ENCODE peak calls at places on chromosomes 4 and X, in eight cellular contexts. One of them, this sample, is unnamed. For H3K4me1, the result is how much of the 10 kb centered on the place peaks cover.

GRCh38 chr4:159341486-159341885 is 238.6 kb downstream of the RAPGEF2 start:
- DNase-seq in PC-3: no peak
- DNase-seq in A549: no peak
- DNase-seq in pancreas: no peak
- DNase-seq in aorta: no peak
- DNase-seq in stomach: no peak
- DNase-seq in breast epithelium: no peak
- DNase-seq in right lobe of liver: no peak
- DNase-seq in this sample: no peak

GRCh38 chrX:1492421-1493012 is 39.8 kb upstream of the ASMTL start:
- DNase-seq in A549: no peak
- DNase-seq in right lobe of liver: peak
- DNase-seq in breast epithelium: no peak
- DNase-seq in pancreas: no peak
- DNase-seq in PC-3: no peak
- DNase-seq in aorta: peak
- DNase-seq in stomach: no peak
- DNase-seq in this sample: peak

GRCh38 chr4:169102011-169102410 is 92.0 kb upstream of the CBR4 start:
- DNase-seq in stomach: no peak
- DNase-seq in pancreas: no peak
- DNase-seq in right lobe of liver: no peak
- DNase-seq in A549: no peak
- DNase-seq in aorta: no peak
- DNase-seq in breast epithelium: no peak
- DNase-seq in PC-3: no peak
- DNase-seq in this sample: no peak

GRCh38 chrX:17527135-17527701 is 152.2 kb downstream of the NHS start:
- DNase-seq in stomach: peak
- DNase-seq in right lobe of liver: no peak
- DNase-seq in A549: no peak
- DNase-seq in PC-3: peak
- DNase-seq in pancreas: peak
- DNase-seq in aorta: no peak
- DNase-seq in breast epithelium: no peak
- DNase-seq in this sample: no peak

GRCh38 chr4:116180056-116180690 is 905.2 kb downstream of the TRAM1L1 start:
- DNase-seq in stomach: no peak
- DNase-seq in breast epithelium: no peak
- DNase-seq in aorta: no peak
- DNase-seq in PC-3: peak
- DNase-seq in A549: peak
- DNase-seq in pancreas: no peak
- DNase-seq in right lobe of liver: no peak
- DNase-seq in this sample: no peak

GRCh38 chrX:64792598-64793337 is 183.5 kb downstream of the ZC4H2 start:
- DNase-seq in PC-3: no peak
- DNase-seq in aorta: no peak
- DNase-seq in breast epithelium: no peak
- DNase-seq in stomach: no peak
- DNase-seq in pancreas: no peak
- DNase-seq in right lobe of liver: no peak
- DNase-seq in A549: no peak
- DNase-seq in this sample: no peak

GRCh38 chrX:154317391-154318000 is 21.9 kb downstream of the TKTL1 start:
- DNase-seq in pancreas: no peak
- DNase-seq in breast epithelium: no peak
- DNase-seq in aorta: no peak
- DNase-seq in PC-3: peak
- DNase-seq in A549: peak
- DNase-seq in stomach: no peak
- DNase-seq in right lobe of liver: peak
- DNase-seq in this sample: no peak

GRCh38 chrX:74383611-74384010 is 37.7 kb upstream of the SLC16A2 start:
- DNase-seq in aorta: no peak
- DNase-seq in A549: peak
- DNase-seq in pancreas: no peak
- DNase-seq in stomach: peak
- DNase-seq in PC-3: peak
- DNase-seq in right lobe of liver: no peak
- DNase-seq in breast epithelium: no peak
- DNase-seq in this sample: no peak

GRCh38 chr4:108531461-108531860 is 88.9 kb upstream of the RPL34 start:
- DNase-seq in PC-3: no peak
- DNase-seq in aorta: no peak
- DNase-seq in breast epithelium: no peak
- DNase-seq in right lobe of liver: no peak
- DNase-seq in pancreas: no peak
- DNase-seq in stomach: no peak
- DNase-seq in A549: no peak
- DNase-seq in this sample: no peak

GRCh38 chr4:5165419-5166369 is 114.4 kb downstream of the STK32B start:
- DNase-seq in stomach: no peak
- DNase-seq in A549: no peak
- DNase-seq in pancreas: no peak
- DNase-seq in aorta: peak
- DNase-seq in breast epithelium: no peak
- DNase-seq in right lobe of liver: no peak
- DNase-seq in PC-3: peak
- DNase-seq in this sample: no peak

GRCh38 chr4:91198951-91199350 is 1071.8 kb downstream of the CCSER1 start:
- DNase-seq in right lobe of liver: no peak
- DNase-seq in A549: peak
- DNase-seq in breast epithelium: no peak
- DNase-seq in aorta: no peak
- DNase-seq in PC-3: no peak
- DNase-seq in stomach: no peak
- DNase-seq in pancreas: no peak
- DNase-seq in this sample: no peak

GRCh38 chrX:71214152-71214551 is 8.9 kb upstream of the GJB1 start:
- DNase-seq in pancreas: no peak
- DNase-seq in right lobe of liver: no peak
- DNase-seq in aorta: no peak
- DNase-seq in stomach: no peak
- DNase-seq in A549: no peak
- DNase-seq in breast epithelium: no peak
- DNase-seq in PC-3: no peak
- DNase-seq in this sample: no peak

GRCh38 chr4:177222776-177223175 is 86.9 kb upstream of the NEIL3 start:
- DNase-seq in stomach: no peak
- DNase-seq in aorta: no peak
- DNase-seq in PC-3: no peak
- DNase-seq in right lobe of liver: no peak
- DNase-seq in pancreas: no peak
- DNase-seq in A549: no peak
- DNase-seq in breast epithelium: no peak
- DNase-seq in this sample: no peak

GRCh38 chr4:74400395-74400794 is 35.5 kb downstream of the EREG start:
- DNase-seq in right lobe of liver: no peak
- DNase-seq in A549: no peak
- DNase-seq in aorta: no peak
- DNase-seq in PC-3: no peak
- DNase-seq in pancreas: no peak
- DNase-seq in stomach: no peak
- DNase-seq in breast epithelium: no peak
- DNase-seq in this sample: no peak

GRCh38 chr4:74402692-74403460 is 37.9 kb downstream of the EREG start:
- DNase-seq in PC-3: no peak
- DNase-seq in stomach: no peak
- DNase-seq in aorta: no peak
- DNase-seq in right lobe of liver: no peak
- DNase-seq in pancreas: no peak
- DNase-seq in breast epithelium: no peak
- DNase-seq in A549: no peak
- DNase-seq in this sample: no peak

GRCh38 chr4:74395633-74396032 is 30.7 kb downstream of the EREG start:
- DNase-seq in A549: no peak
- DNase-seq in aorta: no peak
- DNase-seq in stomach: no peak
- DNase-seq in breast epithelium: no peak
- DNase-seq in PC-3: no peak
- DNase-seq in right lobe of liver: no peak
- DNase-seq in pancreas: no peak
- DNase-seq in this sample: no peak

GRCh38 chr4:74394476-74395136 is 29.7 kb downstream of the EREG start:
- DNase-seq in aorta: no peak
- DNase-seq in A549: no peak
- DNase-seq in breast epithelium: no peak
- DNase-seq in PC-3: peak
- DNase-seq in stomach: no peak
- DNase-seq in right lobe of liver: no peak
- DNase-seq in pancreas: no peak
- DNase-seq in this sample: no peak

DNA sequence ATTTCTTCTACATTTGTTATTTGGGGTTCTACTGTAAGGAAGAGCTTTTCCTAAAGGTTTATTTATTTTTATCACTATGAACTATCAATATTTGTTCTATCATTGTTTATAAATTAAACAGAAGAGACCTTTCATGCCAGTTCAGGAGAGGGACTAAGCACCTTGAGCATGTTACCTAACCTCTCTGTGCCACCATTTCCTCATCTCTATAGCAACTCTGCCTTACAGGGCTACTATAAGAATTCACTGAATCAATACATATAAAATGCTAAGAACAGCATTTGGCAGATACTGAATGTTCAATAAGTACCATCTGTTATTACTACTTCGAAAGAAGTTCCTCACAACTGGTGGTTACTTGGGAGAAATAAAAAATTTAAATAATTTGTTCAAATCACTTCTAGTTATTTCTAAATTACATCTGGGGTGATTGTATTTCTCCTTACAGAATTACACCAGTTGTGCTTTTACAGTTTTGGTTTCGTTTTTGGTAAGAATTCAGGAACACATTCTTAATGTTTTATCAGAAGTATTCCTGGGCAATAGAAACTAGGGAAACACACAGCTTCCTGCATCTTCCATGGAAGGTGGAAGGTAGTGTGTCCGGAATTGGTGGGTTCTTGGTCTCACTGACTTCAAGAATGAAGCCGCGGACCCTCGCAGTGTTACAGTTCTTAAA is 32.9 kb downstream of the EREG start:
- DNase-seq in breast epithelium: no peak
- DNase-seq in aorta: no peak
- DNase-seq in pancreas: no peak
- DNase-seq in A549: no peak
- DNase-seq in PC-3: peak
- DNase-seq in right lobe of liver: no peak
- DNase-seq in stomach: no peak
- DNase-seq in this sample: no peak
- H3K27ac ChIP-seq in breast epithelium: peak
- H3K27ac ChIP-seq in aorta: no peak
- H3K27ac ChIP-seq in pancreas: no peak
- H3K27ac ChIP-seq in A549: no peak
- H3K27ac ChIP-seq in PC-3: peak
- H3K27ac ChIP-seq in right lobe of liver: no peak
- H3K27ac ChIP-seq in stomach: no peak
- H3K27ac ChIP-seq in this sample: peak

GRCh38 chr4:15374697-15375096 is 53.1 kb upstream of the C1QTNF7 start:
- DNase-seq in stomach: no peak
- DNase-seq in PC-3: no peak
- DNase-seq in aorta: no peak
- DNase-seq in breast epithelium: no peak
- DNase-seq in A549: no peak
- DNase-seq in pancreas: no peak
- DNase-seq in right lobe of liver: no peak
- DNase-seq in this sample: no peak
- H3K4me3 ChIP-seq in stomach: peak
- H3K4me3 ChIP-seq in PC-3: no peak
- H3K4me3 ChIP-seq in aorta: no peak
- H3K4me3 ChIP-seq in breast epithelium: peak
- H3K4me3 ChIP-seq in A549: no peak
- H3K4me3 ChIP-seq in pancreas: no peak
- H3K4me3 ChIP-seq in right lobe of liver: no peak
- H3K4me3 ChIP-seq in this sample: peak

GRCh38 chrX:124344246-124344645 is 2.1 kb upstream of the SH2D1A start:
- DNase-seq in aorta: no peak
- DNase-seq in pancreas: no peak
- DNase-seq in stomach: no peak
- DNase-seq in right lobe of liver: no peak
- DNase-seq in PC-3: no peak
- DNase-seq in A549: no peak
- DNase-seq in breast epithelium: no peak
- DNase-seq in this sample: no peak

GRCh38 chrX:124341361-124342132 is 4.8 kb upstream of the SH2D1A start:
- DNase-seq in breast epithelium: no peak
- DNase-seq in stomach: no peak
- DNase-seq in right lobe of liver: no peak
- DNase-seq in pancreas: no peak
- DNase-seq in A549: no peak
- DNase-seq in aorta: no peak
- DNase-seq in PC-3: no peak
- DNase-seq in this sample: no peak

GRCh38 chrX:124343016-124343415 is 3.3 kb upstream of the SH2D1A start:
- DNase-seq in stomach: no peak
- DNase-seq in PC-3: no peak
- DNase-seq in pancreas: no peak
- DNase-seq in A549: no peak
- DNase-seq in aorta: no peak
- DNase-seq in right lobe of liver: no peak
- DNase-seq in breast epithelium: no peak
- DNase-seq in this sample: no peak

GRCh38 chrX:124338733-124339514 is 6.5 kb downstream of the TEX13D start:
- DNase-seq in breast epithelium: no peak
- DNase-seq in PC-3: no peak
- DNase-seq in A549: no peak
- DNase-seq in right lobe of liver: no peak
- DNase-seq in stomach: no peak
- DNase-seq in pancreas: no peak
- DNase-seq in aorta: no peak
- DNase-seq in this sample: no peak

GRCh38 chrX:124342174-124342867 is 4.0 kb upstream of the SH2D1A start:
- DNase-seq in pancreas: no peak
- DNase-seq in right lobe of liver: no peak
- DNase-seq in A549: no peak
- DNase-seq in aorta: no peak
- DNase-seq in breast epithelium: no peak
- DNase-seq in PC-3: no peak
- DNase-seq in stomach: no peak
- DNase-seq in this sample: no peak
- H3K4me1 ChIP-seq in pancreas: under half
- H3K4me1 ChIP-seq in right lobe of liver: under half
- H3K4me1 ChIP-seq in A549: under half
- H3K4me1 ChIP-seq in aorta: under half
- H3K4me1 ChIP-seq in breast epithelium: under half
- H3K4me1 ChIP-seq in PC-3: under half
- H3K4me1 ChIP-seq in stomach: under half
- H3K4me1 ChIP-seq in this sample: under half

GRCh38 chr4:77155631-77156345 is 1.2 kb upstream of the CCNG2 start:
- DNase-seq in breast epithelium: no peak
- DNase-seq in right lobe of liver: no peak
- DNase-seq in aorta: no peak
- DNase-seq in stomach: no peak
- DNase-seq in PC-3: no peak
- DNase-seq in pancreas: no peak
- DNase-seq in A549: no peak
- DNase-seq in this sample: no peak
- H3K27ac ChIP-seq in breast epithelium: peak
- H3K27ac ChIP-seq in right lobe of liver: peak
- H3K27ac ChIP-seq in aorta: no peak
- H3K27ac ChIP-seq in stomach: no peak
- H3K27ac ChIP-seq in PC-3: peak
- H3K27ac ChIP-seq in pancreas: peak
- H3K27ac ChIP-seq in A549: peak
- H3K27ac ChIP-seq in this sample: peak

This sample was measured in Peyer's patch.